ENCODE peak calls at places on chromosomes 1 and 21, in four cellular contexts. D is astrocyte, S is heart left ventricle, C is lower lobe of right lung. M is an unnamed sample.

GRCh38 chr1:101268893-101269292 is 32.1 kb downstream of the S1PR1 start:
- DNase-seq in D (no peak), S (no peak), C (no peak), M (no peak)

GRCh38 chr1:45876000-45876399 is 72.6 kb downstream of the MAST2 start:
- DNase-seq in D (no peak), S (no peak), C (no peak), M (no peak)

GRCh38 chr21:46011267-46011967 is 29.8 kb downstream of the COL6A1 start:
- DNase-seq in D (no peak), S (no peak), C (no peak), M (no peak)

GRCh38 chr1:40530735-40531380 is 579 bp upstream of the ZNF684 start:
- DNase-seq in D (no peak), S (no peak), C (no peak), M (no peak)

GRCh38 chr1:78102082-78102481 is 56.3 kb downstream of the GIPC2 start:
- DNase-seq in D (peak; percentile 95), S (no peak), C (no peak), M (no peak)

GRCh38 chr1:95216292-95216990 is 17.6 kb upstream of the RWDD3 start:
- DNase-seq in D (no peak), S (no peak), C (no peak), M (no peak)

GRCh38 chr21:36479415-36480402 is at the start of gene CLDN14:
- DNase-seq in D (no peak), S (no peak), C (no peak), M (peak; percentile 72)

GRCh38 chr21:10463156-10463555 is 58.2 kb upstream of the TPTE start:
- DNase-seq in D (no peak), S (no peak), C (no peak), M (no peak)

GRCh38 chr1:3922851-3923250 is 22.8 kb upstream of the C1orf174 start:
- DNase-seq in D (no peak), S (peak; percentile 3), C (peak; percentile 23), M (no peak)

GRCh38 chr1:186442651-186443114 is 18.2 kb downstream of the PDC start:
- DNase-seq in D (peak; percentile 89), S (no peak), C (no peak), M (no peak)

GRCh38 chr21:39097981-39098380 is 85.3 kb downstream of the PSMG1 start:
- DNase-seq in D (no peak), S (peak; percentile 56), C (no peak), M (no peak)

GRCh38 chr21:25464275-25464674 is 143.0 kb downstream of the MRPL39 start:
- DNase-seq in D (no peak), S (no peak), C (no peak), M (no peak)

GRCh38 chr1:67058761-67059160 is 4.8 kb upstream of the SLC35D1 start:
- DNase-seq in D (peak; percentile 48), S (no peak), C (no peak), M (no peak)

GRCh38 chr1:67058242-67058641 is 4.3 kb upstream of the SLC35D1 start:
- DNase-seq in D (no peak), S (no peak), C (no peak), M (no peak)

GRCh38 chr1:67052741-67053534 is 1.0 kb downstream of the SLC35D1 start:
- DNase-seq in D (no peak), S (peak; percentile 35), C (peak; percentile 55), M (peak; percentile 59)

GRCh38 chr1:67053535-67053784 is 488 bp downstream of the SLC35D1 start:
- DNase-seq in D (no peak), S (peak; percentile 74), C (no peak), M (peak; percentile 81)

DNA sequence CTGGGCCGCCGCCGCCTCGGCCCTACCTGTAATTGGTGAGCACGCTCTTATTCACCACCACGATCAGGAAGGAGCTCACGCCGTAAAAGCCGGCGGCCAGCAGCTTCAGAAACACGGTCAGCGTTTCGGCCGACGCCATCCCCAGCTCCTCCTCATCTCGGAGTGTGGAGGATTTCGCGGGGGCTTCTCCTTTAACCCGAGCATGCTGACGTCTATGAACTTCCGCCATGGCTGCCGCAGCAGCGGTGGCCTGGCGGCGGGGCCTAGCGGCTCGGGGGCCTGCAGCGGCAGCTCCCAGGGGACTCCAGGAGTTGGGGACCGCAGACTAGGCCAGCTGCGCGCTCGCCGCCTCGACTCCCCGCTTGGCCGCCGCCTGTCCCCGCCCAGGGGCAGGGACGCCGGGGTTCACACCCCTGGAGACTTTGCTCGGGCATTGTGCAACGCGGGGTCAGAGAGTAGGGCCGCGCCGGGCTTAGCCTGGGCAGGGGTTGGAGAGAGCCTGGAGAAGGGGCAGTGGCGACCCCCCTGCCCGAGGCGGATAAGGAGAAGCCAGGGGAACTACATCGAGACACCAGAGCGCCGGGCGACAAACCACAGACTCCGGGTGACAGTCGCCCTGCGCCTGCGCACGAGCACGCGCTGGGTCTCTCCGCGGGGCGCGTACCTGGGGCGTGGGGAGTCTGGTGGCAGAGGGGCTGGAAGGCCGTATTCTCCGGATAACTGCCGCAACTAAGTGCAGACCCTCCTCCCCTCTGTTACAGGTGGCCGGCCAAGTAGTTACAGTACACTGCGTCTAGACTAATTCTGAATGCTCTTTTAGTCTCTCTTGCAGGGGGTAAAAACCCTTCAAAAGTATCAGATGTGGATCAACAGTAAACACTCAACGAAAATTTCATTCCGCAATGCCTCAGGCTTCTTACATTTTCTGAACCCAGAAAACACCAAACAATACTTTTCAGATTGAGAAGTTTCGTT is at the start of gene SLC35D1:
- DNase-seq in D (peak; percentile 57), S (peak; percentile 84), C (peak; percentile 84), M (peak; percentile 89)
- TF ChIP-seq CTCF in D (no peak), S (no peak), C (no peak), M (no peak)

DNA sequence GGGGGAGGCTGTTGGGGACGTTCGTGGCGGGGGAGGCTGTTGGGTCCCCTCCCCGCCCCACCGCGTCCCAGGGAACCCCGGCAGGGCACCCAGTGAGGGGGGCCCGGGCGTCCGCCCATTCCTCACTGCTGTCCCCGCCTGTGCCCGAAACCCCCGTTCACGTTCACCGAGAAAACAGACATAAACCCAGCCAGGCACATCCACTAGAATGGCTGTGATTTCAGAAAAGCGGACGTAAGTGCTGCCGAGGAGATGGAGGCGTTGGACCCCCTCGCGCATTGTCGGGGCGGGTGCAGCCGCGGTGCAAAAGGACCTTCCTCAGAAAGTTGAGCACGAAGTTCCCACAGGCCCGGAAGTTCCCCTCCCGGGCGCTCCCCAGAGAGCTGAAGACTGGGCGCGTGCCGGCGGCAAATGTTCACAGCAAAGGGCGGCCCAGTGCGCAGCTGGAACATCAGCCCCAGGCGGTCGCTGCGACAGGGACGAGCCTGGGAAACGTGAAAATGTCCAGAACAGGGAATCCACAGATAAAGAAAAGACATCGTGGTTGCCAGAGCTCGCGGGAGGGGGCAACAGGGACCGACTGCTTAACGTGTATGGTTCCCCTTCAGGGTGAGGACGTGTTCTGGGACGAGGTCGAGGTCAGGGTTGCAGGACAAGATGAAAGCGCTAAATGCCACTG is 18.5 kb upstream of the SAMD11 start:
- DNase-seq in D (peak; percentile 24), S (peak; percentile 72), C (peak; percentile 63), M (no peak)
- H3K27ac ChIP-seq in D (no peak overlapping the region), S (peak overlapping the region; percentile 35), C (no peak overlapping the region), M (no peak overlapping the region)

GRCh38 chr1:233114860-233115259 is 164.4 kb downstream of the NTPCR start:
- DNase-seq in D (no peak), S (no peak), C (no peak), M (no peak)

GRCh38 chr1:233112184-233113008 is 162.0 kb downstream of the NTPCR start:
- DNase-seq in D (peak; percentile 49), S (no peak), C (no peak), M (no peak)

GRCh38 chr1:233113713-233114028 is 163.3 kb downstream of the NTPCR start:
- DNase-seq in D (no peak), S (no peak), C (no peak), M (no peak)

GRCh38 chr1:233113009-233113712 is 162.8 kb downstream of the NTPCR start:
- DNase-seq in D (peak; percentile 100), S (peak; percentile 83), C (peak; percentile 82), M (peak; percentile 50)

DNA sequence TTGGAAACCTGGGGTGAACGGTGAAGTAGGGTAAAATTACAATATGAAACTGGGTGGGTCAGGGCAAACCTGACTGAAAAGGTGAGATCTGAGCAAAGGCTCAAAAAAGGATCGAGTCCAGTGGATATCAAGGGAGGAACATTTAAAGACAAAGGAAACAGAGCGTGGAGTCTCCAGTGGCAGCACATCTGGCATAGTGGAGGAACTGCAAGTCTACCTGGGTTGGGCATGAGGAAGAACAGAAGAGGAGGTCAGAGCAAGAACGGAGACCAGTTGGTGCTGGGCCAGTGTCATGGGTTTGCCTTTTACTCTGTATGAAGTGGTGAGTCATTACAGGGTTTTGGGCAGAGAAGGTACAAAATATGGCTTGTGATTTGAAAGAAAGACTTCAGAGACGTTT is 163.7 kb downstream of the NTPCR start:
- DNase-seq in D (peak; percentile 79), S (no peak), C (no peak), M (no peak)
- TF ChIP-seq CTCF in D (no peak), S (no peak), C (no peak), M (no peak)

GRCh38 chr1:19765623-19766022 is 34.1 kb downstream of the TMCO4 start:
- DNase-seq in D (peak; percentile 94), S (no peak), C (no peak), M (no peak)
- H3K27ac ChIP-seq in D (peak overlapping the region; percentile 87), S (no peak overlapping the region), C (no peak overlapping the region), M (no peak overlapping the region)

DNA sequence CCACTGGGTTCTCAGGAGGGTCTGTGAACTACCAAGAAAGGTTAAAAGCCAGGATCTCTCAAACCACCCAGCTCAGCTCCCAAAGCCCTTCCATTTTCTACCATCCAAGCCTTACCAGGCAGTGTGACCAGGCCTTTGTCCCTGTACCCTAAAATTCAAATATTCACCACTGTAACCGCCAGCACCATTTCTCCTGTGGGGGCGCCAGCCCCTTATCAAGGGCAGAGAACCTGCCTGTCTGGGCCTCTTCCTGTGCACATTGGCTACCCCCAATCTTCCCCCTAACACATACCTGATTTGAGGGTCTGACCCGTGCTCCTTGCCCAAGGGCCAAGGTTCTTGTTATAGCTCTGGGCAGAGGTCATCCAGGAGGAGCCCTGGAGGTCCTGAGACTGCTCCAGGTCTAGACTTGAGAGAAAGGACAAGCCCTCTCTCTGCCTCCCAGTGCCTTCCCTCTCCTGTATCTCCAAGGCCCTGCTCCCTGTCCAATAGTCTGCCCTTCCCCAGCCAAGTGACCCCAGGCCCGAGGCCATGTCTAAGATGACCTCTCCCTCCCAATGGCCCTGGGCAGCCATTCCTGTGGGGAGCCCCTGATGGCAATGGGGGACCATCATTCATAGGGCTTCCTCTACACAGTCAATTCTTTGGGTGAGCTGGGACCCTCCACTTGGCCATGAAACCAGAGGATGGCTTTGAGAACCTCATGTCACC is 78.5 kb downstream of the FHAD1 start:
- DNase-seq in D (no peak), S (no peak), C (no peak), M (no peak)
- TF ChIP-seq CTCF in D (no peak), S (no peak), C (no peak), M (no peak)

DNA sequence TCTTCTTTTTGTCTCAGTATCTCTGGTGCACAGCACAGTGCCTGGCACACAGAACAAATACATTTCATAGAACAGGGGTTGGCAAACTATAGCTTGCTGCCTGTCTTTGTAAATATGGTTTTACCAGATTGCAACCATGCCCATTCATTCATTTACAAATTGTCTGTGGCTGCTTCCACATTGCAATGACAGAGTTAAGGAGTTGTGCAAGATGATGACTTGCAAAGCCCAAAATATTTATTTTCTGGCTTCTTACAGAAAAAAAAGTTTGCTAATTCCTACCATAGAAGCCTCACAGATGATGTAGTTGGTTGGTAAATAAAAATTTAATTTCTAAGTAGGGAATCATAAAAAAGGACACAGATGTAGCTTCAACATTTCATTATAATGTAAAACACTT is 11.2 kb upstream of the HMGB4 start:
- DNase-seq in D (no peak), S (no peak), C (no peak), M (no peak)
- H3K27ac ChIP-seq in D (no peak overlapping the region), S (no peak overlapping the region), C (no peak overlapping the region), M (no peak overlapping the region)

M was measured in right lobe of liver.